ENCODE peak calls at places on chromosomes 2 and 18, in five cellular contexts. I is K562, Y is GM23338, K is A549, F is GM12878. N is an unnamed sample.
A peak's percentile ranks its signal among the peaks of the same experiment; 100 is the strongest.

GRCh38 chr2:4047961-4048891 is 344.9 kb downstream of the DCDC2C start:
- DNase-seq in I (no peak), Y (no peak), K (no peak), F (no peak), N (no peak)

GRCh38 chr2:165193178-165193777 is 10.6 kb downstream of the SCN3A start:
- DNase-seq in I (no peak), Y (no peak), K (no peak), F (peak; percentile 61), N (no peak)

GRCh38 chr2:10283106-10284062 is 19.3 kb upstream of the HPCAL1 start:
- DNase-seq in I (peak; percentile 84), Y (no peak), K (peak; percentile 98), F (no peak), N (peak; percentile 45)

GRCh38 chr2:63544017-63544627 is 44.2 kb downstream of the WDPCP start:
- DNase-seq in I (no peak), Y (peak; percentile 19), K (peak; percentile 8), F (no peak), N (no peak)

GRCh38 chr18:79632765-79633164 is 46.8 kb upstream of the CTDP1 start:
- DNase-seq in I (no peak), Y (no peak), K (no peak), F (no peak), N (no peak)

GRCh38 chr2:199911877-199912161 is 726 bp downstream of the C2orf69 start:
- DNase-seq in I (no peak), Y (no peak), K (no peak), F (no peak), N (no peak)

GRCh38 chr18:74459877-74460276 is 2.8 kb upstream of the DIPK1C start:
- DNase-seq in I (peak; percentile 30), Y (peak; percentile 83), K (peak; percentile 32), F (no peak), N (no peak)

GRCh38 chr2:132593171-132593570 is 76.8 kb downstream of the LYPD1 start:
- DNase-seq in I (no peak), Y (no peak), K (no peak), F (no peak), N (no peak)

GRCh38 chr2:84781942-84782716 is 98.8 kb downstream of the TRABD2A start:
- DNase-seq in I (no peak), Y (peak; percentile 24), K (no peak), F (no peak), N (no peak)

GRCh38 chr18:53687002-53687401 is 537.5 kb downstream of the MBD2 start:
- DNase-seq in I (no peak), Y (peak; percentile 16), K (no peak), F (no peak), N (no peak)

GRCh38 chr18:27970321-27970720 is 206.6 kb downstream of the CDH2 start:
- DNase-seq in I (no peak), Y (no peak), K (no peak), F (no peak), N (no peak)

GRCh38 chr18:76446321-76446720 is 48.7 kb downstream of the ZNF516 start:
- DNase-seq in I (no peak), Y (no peak), K (no peak), F (no peak), N (no peak)

GRCh38 chr2:205683179-205683978 is 1.1 kb downstream of the NRP2 start:
- DNase-seq in I (no peak), Y (no peak), K (no peak), F (no peak), N (no peak)

GRCh38 chr2:5982911-5983310 is 290.7 kb downstream of the SOX11 start:
- DNase-seq in I (no peak), Y (no peak), K (no peak), F (no peak), N (no peak)

DNA sequence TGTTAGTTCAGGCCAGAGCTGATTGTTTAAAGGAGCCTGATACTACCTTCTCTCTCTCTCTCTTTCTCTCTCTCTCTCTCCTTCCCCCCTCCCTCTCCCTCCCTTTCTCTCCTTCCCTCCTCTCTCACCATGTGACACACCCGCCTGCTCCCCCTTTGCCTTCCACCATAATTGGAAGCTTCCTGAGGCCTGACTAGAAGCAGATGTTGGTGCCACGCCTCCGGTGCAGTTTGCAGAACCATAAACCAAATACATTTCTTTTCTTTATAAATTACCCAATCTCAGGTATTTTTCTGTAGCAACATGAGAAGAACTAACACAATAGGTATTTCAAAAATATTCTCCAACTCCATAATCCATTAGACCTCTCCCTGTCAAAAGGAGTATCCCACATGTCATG is 62.4 kb downstream of the ANKRD62 start:
- DNase-seq in I (no peak), Y (no peak), K (no peak), F (no peak), N (no peak)
- TF ChIP-seq JUNB in I (no peak), Y (no peak), K (no peak), F (no peak), N (no peak)

GRCh38 chr18:711693-712400 is 583 bp downstream of the ENOSF1 start:
- DNase-seq in I (peak; percentile 64), Y (peak; percentile 41), K (peak; percentile 50), F (peak; percentile 27), N (peak; percentile 60)
- TF ChIP-seq JUNB in I (no peak), Y (no peak), K (no peak), F (no peak), N (no peak)

GRCh38 chr2:212814941-212815340 is 276.3 kb upstream of the ERBB4 start:
- DNase-seq in I (no peak), Y (no peak), K (no peak), F (no peak), N (no peak)
- TF ChIP-seq JUNB in I (no peak), Y (no peak), K (no peak), F (no peak), N (no peak)

GRCh38 chr18:50866765-50867164 is 12.2 kb upstream of the ME2 start:
- DNase-seq in I (no peak), Y (no peak), K (no peak), F (no peak), N (no peak)
- TF ChIP-seq JUNB in I (no peak), Y (no peak), K (no peak), F (no peak), N (no peak)

N was measured in HepG2.